ENCODE peak calls at places on chromosomes 4 and X, in nine cellular contexts. One of them, this sample, is unnamed.
A peak's percentile ranks its signal among the peaks of the same experiment; 100 is the strongest.

GRCh38 chr4:99998062-99998880 is 48.2 kb upstream of the H2AZ1 start:
- DNase-seq in activated T-cell treated with anti-CD3 and anti-CD28 coated beads for 24 hours: no peak
- DNase-seq in cardiac muscle cell: peak; percentile 54
- DNase-seq in brain microvascular endothelial cell: peak; percentile 40
- DNase-seq in renal cortical epithelial cell: peak; percentile 67
- DNase-seq in neural crest cell: no peak
- DNase-seq in OCI-LY7: peak; percentile 6
- DNase-seq in effector memory CD8-positive, alpha-beta T cell: no peak
- DNase-seq in GM13976: peak; percentile 25
- DNase-seq in this sample: peak; percentile 92

GRCh38 chr4:52106701-52107100 is 55.6 kb downstream of the SPATA18 start:
- DNase-seq in neural crest cell: no peak
- DNase-seq in renal cortical epithelial cell: no peak
- DNase-seq in cardiac muscle cell: no peak
- DNase-seq in activated T-cell treated with anti-CD3 and anti-CD28 coated beads for 24 hours: no peak
- DNase-seq in GM13976: no peak
- DNase-seq in OCI-LY7: no peak
- DNase-seq in brain microvascular endothelial cell: no peak
- DNase-seq in effector memory CD8-positive, alpha-beta T cell: no peak
- DNase-seq in this sample: no peak

GRCh38 chr4:150297861-150298474 is 219.7 kb downstream of the DCLK2 start:
- DNase-seq in GM13976: peak; percentile 22
- DNase-seq in OCI-LY7: peak; percentile 48
- DNase-seq in cardiac muscle cell: peak; percentile 80
- DNase-seq in renal cortical epithelial cell: peak; percentile 60
- DNase-seq in activated T-cell treated with anti-CD3 and anti-CD28 coated beads for 24 hours: peak; percentile 1
- DNase-seq in effector memory CD8-positive, alpha-beta T cell: peak; percentile 21
- DNase-seq in neural crest cell: peak; percentile 31
- DNase-seq in brain microvascular endothelial cell: peak; percentile 73
- DNase-seq in this sample: peak; percentile 5

GRCh38 chr4:47390438-47391125 is 72.9 kb downstream of the COMMD8 start:
- DNase-seq in neural crest cell: no peak
- DNase-seq in renal cortical epithelial cell: no peak
- DNase-seq in GM13976: no peak
- DNase-seq in effector memory CD8-positive, alpha-beta T cell: no peak
- DNase-seq in activated T-cell treated with anti-CD3 and anti-CD28 coated beads for 24 hours: no peak
- DNase-seq in OCI-LY7: no peak
- DNase-seq in cardiac muscle cell: peak; percentile 20
- DNase-seq in brain microvascular endothelial cell: peak; percentile 35
- DNase-seq in this sample: no peak

GRCh38 chrX:2928583-2929434 is at the start of gene ARSD:
- DNase-seq in renal cortical epithelial cell: peak; percentile 74
- DNase-seq in GM13976: peak; percentile 72
- DNase-seq in OCI-LY7: no peak
- DNase-seq in brain microvascular endothelial cell: peak; percentile 85
- DNase-seq in activated T-cell treated with anti-CD3 and anti-CD28 coated beads for 24 hours: peak; percentile 10
- DNase-seq in cardiac muscle cell: peak; percentile 95
- DNase-seq in neural crest cell: peak; percentile 88
- DNase-seq in effector memory CD8-positive, alpha-beta T cell: peak; percentile 30
- DNase-seq in this sample: peak; percentile 53

GRCh38 chr4:91064157-91064853 is 937.1 kb downstream of the CCSER1 start:
- DNase-seq in neural crest cell: peak; percentile 8
- DNase-seq in GM13976: no peak
- DNase-seq in renal cortical epithelial cell: peak; percentile 77
- DNase-seq in brain microvascular endothelial cell: no peak
- DNase-seq in effector memory CD8-positive, alpha-beta T cell: no peak
- DNase-seq in cardiac muscle cell: peak; percentile 73
- DNase-seq in activated T-cell treated with anti-CD3 and anti-CD28 coated beads for 24 hours: no peak
- DNase-seq in OCI-LY7: no peak
- DNase-seq in this sample: peak; percentile 82

GRCh38 chrX:38214551-38214950 is 6.1 kb downstream of the SRPX start:
- DNase-seq in OCI-LY7: no peak
- DNase-seq in neural crest cell: no peak
- DNase-seq in cardiac muscle cell: no peak
- DNase-seq in activated T-cell treated with anti-CD3 and anti-CD28 coated beads for 24 hours: no peak
- DNase-seq in renal cortical epithelial cell: peak; percentile 2
- DNase-seq in effector memory CD8-positive, alpha-beta T cell: no peak
- DNase-seq in GM13976: no peak
- DNase-seq in brain microvascular endothelial cell: no peak
- DNase-seq in this sample: no peak

GRCh38 chr4:143375326-143376073 is 38.8 kb downstream of the GAB1 start:
- DNase-seq in effector memory CD8-positive, alpha-beta T cell: no peak
- DNase-seq in activated T-cell treated with anti-CD3 and anti-CD28 coated beads for 24 hours: no peak
- DNase-seq in brain microvascular endothelial cell: peak; percentile 24
- DNase-seq in neural crest cell: no peak
- DNase-seq in GM13976: no peak
- DNase-seq in OCI-LY7: peak; percentile 86
- DNase-seq in renal cortical epithelial cell: peak; percentile 40
- DNase-seq in cardiac muscle cell: no peak
- DNase-seq in this sample: no peak

GRCh38 chr4:169045862-169046584 is 36.0 kb upstream of the CBR4 start:
- DNase-seq in renal cortical epithelial cell: peak; percentile 6
- DNase-seq in activated T-cell treated with anti-CD3 and anti-CD28 coated beads for 24 hours: no peak
- DNase-seq in OCI-LY7: no peak
- DNase-seq in GM13976: no peak
- DNase-seq in brain microvascular endothelial cell: no peak
- DNase-seq in neural crest cell: no peak
- DNase-seq in effector memory CD8-positive, alpha-beta T cell: no peak
- DNase-seq in cardiac muscle cell: no peak
- DNase-seq in this sample: no peak

GRCh38 chr4:168621806-168622589 is 125.1 kb downstream of the PALLD start:
- DNase-seq in effector memory CD8-positive, alpha-beta T cell: no peak
- DNase-seq in brain microvascular endothelial cell: peak; percentile 81
- DNase-seq in activated T-cell treated with anti-CD3 and anti-CD28 coated beads for 24 hours: no peak
- DNase-seq in GM13976: no peak
- DNase-seq in renal cortical epithelial cell: peak; percentile 70
- DNase-seq in OCI-LY7: no peak
- DNase-seq in neural crest cell: no peak
- DNase-seq in cardiac muscle cell: peak; percentile 69
- DNase-seq in this sample: no peak

GRCh38 chrX:139725720-139726119 is 17.8 kb upstream of the MCF2 start:
- DNase-seq in renal cortical epithelial cell: no peak
- DNase-seq in activated T-cell treated with anti-CD3 and anti-CD28 coated beads for 24 hours: no peak
- DNase-seq in effector memory CD8-positive, alpha-beta T cell: no peak
- DNase-seq in brain microvascular endothelial cell: no peak
- DNase-seq in neural crest cell: no peak
- DNase-seq in GM13976: no peak
- DNase-seq in cardiac muscle cell: no peak
- DNase-seq in OCI-LY7: no peak
- DNase-seq in this sample: no peak

GRCh38 chrX:10178866-10179463 is 22.2 kb downstream of the CLCN4 start:
- DNase-seq in OCI-LY7: no peak
- DNase-seq in renal cortical epithelial cell: no peak
- DNase-seq in neural crest cell: no peak
- DNase-seq in brain microvascular endothelial cell: no peak
- DNase-seq in activated T-cell treated with anti-CD3 and anti-CD28 coated beads for 24 hours: no peak
- DNase-seq in cardiac muscle cell: no peak
- DNase-seq in effector memory CD8-positive, alpha-beta T cell: no peak
- DNase-seq in GM13976: no peak
- DNase-seq in this sample: no peak

GRCh38 chr4:100657187-100657586 is 139.4 kb upstream of the EMCN start:
- DNase-seq in brain microvascular endothelial cell: peak; percentile 30
- DNase-seq in renal cortical epithelial cell: no peak
- DNase-seq in effector memory CD8-positive, alpha-beta T cell: no peak
- DNase-seq in cardiac muscle cell: peak; percentile 76
- DNase-seq in neural crest cell: no peak
- DNase-seq in activated T-cell treated with anti-CD3 and anti-CD28 coated beads for 24 hours: no peak
- DNase-seq in GM13976: no peak
- DNase-seq in OCI-LY7: no peak
- DNase-seq in this sample: peak; percentile 13

GRCh38 chrX:11704725-11705495 is 39.2 kb upstream of the ARHGAP6 start:
- DNase-seq in GM13976: no peak
- DNase-seq in neural crest cell: no peak
- DNase-seq in activated T-cell treated with anti-CD3 and anti-CD28 coated beads for 24 hours: no peak
- DNase-seq in effector memory CD8-positive, alpha-beta T cell: no peak
- DNase-seq in OCI-LY7: no peak
- DNase-seq in cardiac muscle cell: peak; percentile 41
- DNase-seq in renal cortical epithelial cell: no peak
- DNase-seq in brain microvascular endothelial cell: peak; percentile 57
- DNase-seq in this sample: no peak

GRCh38 chr4:94570558-94570957 is 118.8 kb downstream of the PDLIM5 start:
- DNase-seq in activated T-cell treated with anti-CD3 and anti-CD28 coated beads for 24 hours: no peak
- DNase-seq in neural crest cell: no peak
- DNase-seq in effector memory CD8-positive, alpha-beta T cell: no peak
- DNase-seq in GM13976: no peak
- DNase-seq in renal cortical epithelial cell: peak; percentile 31
- DNase-seq in cardiac muscle cell: no peak
- DNase-seq in brain microvascular endothelial cell: no peak
- DNase-seq in OCI-LY7: no peak
- DNase-seq in this sample: no peak

GRCh38 chr4:81405900-81406401 is 65.8 kb downstream of the RASGEF1B start:
- DNase-seq in effector memory CD8-positive, alpha-beta T cell: peak; percentile 52
- DNase-seq in renal cortical epithelial cell: peak; percentile 79
- DNase-seq in cardiac muscle cell: peak; percentile 89
- DNase-seq in OCI-LY7: peak; percentile 85
- DNase-seq in neural crest cell: peak; percentile 58
- DNase-seq in activated T-cell treated with anti-CD3 and anti-CD28 coated beads for 24 hours: peak; percentile 30
- DNase-seq in GM13976: peak; percentile 61
- DNase-seq in brain microvascular endothelial cell: peak; percentile 57
- DNase-seq in this sample: peak; percentile 78

GRCh38 chr4:145048817-145049216 is 49.2 kb downstream of the ANAPC10 start:
- DNase-seq in OCI-LY7: no peak
- DNase-seq in renal cortical epithelial cell: no peak
- DNase-seq in brain microvascular endothelial cell: no peak
- DNase-seq in effector memory CD8-positive, alpha-beta T cell: no peak
- DNase-seq in GM13976: no peak
- DNase-seq in neural crest cell: no peak
- DNase-seq in activated T-cell treated with anti-CD3 and anti-CD28 coated beads for 24 hours: no peak
- DNase-seq in cardiac muscle cell: no peak
- DNase-seq in this sample: no peak

GRCh38 chrX:38154340-38154739 is 66.3 kb downstream of the SRPX start:
- DNase-seq in effector memory CD8-positive, alpha-beta T cell: no peak
- DNase-seq in brain microvascular endothelial cell: no peak
- DNase-seq in cardiac muscle cell: no peak
- DNase-seq in OCI-LY7: no peak
- DNase-seq in activated T-cell treated with anti-CD3 and anti-CD28 coated beads for 24 hours: no peak
- DNase-seq in GM13976: no peak
- DNase-seq in neural crest cell: no peak
- DNase-seq in renal cortical epithelial cell: no peak
- DNase-seq in this sample: no peak

GRCh38 chrX:100417671-100418070 is 7.6 kb upstream of the PCDH19 start:
- DNase-seq in activated T-cell treated with anti-CD3 and anti-CD28 coated beads for 24 hours: no peak
- DNase-seq in OCI-LY7: no peak
- DNase-seq in cardiac muscle cell: peak; percentile 55
- DNase-seq in effector memory CD8-positive, alpha-beta T cell: no peak
- DNase-seq in GM13976: no peak
- DNase-seq in neural crest cell: no peak
- DNase-seq in renal cortical epithelial cell: no peak
- DNase-seq in brain microvascular endothelial cell: no peak
- DNase-seq in this sample: no peak